ENCODE peak calls at places on chromosomes 5 and 9, in seven cellular contexts. M is activated B cell treated with CpG ODN at 0.5 μM for 24 hours; I is IMR-90; C is Calu3; E is mucosa of descending colon; F is nephron progenitor cell; Q is CD4-positive, alpha-beta T cell. D is an unnamed sample.

GRCh38 chr5:145847499-145848497 is 12.7 kb upstream of the PRELID2 start:
- DNase-seq in E (no peak), C (no peak), M (no peak), Q (no peak), I (peak; percentile 93), F (no peak), D (no peak)

GRCh38 chr9:1604942-1605560 is 410.1 kb upstream of the SMARCA2 start:
- DNase-seq in M (no peak), I (no peak), C (no peak), Q (no peak), E (peak; percentile 6), F (no peak), D (peak; percentile 27)

GRCh38 chr5:156824800-156825199 is 25.3 kb upstream of the PPP1R2B start:
- DNase-seq in E (peak; percentile 6), M (no peak), Q (no peak), F (no peak), C (peak; percentile 36), I (peak; percentile 58), D (peak; percentile 49)

GRCh38 chr5:172148381-172148780 is 39.6 kb downstream of the STK10 start:
- DNase-seq in I (no peak), F (no peak), Q (no peak), E (no peak), C (no peak), M (no peak), D (no peak)

GRCh38 chr5:145978171-145978570 is 41.8 kb downstream of the SH3RF2 start:
- DNase-seq in C (no peak), I (no peak), M (no peak), Q (no peak), E (peak; percentile 30), F (no peak), D (no peak)

GRCh38 chr9:123267481-123268239 is 726 bp downstream of the STRBP start:
- DNase-seq in C (no peak), M (peak; percentile 27), Q (no peak), I (no peak), F (peak; percentile 34), E (peak; percentile 41), D (peak; percentile 15)

GRCh38 chr9:34929506-34930102 is 28.5 kb upstream of the PHF24 start:
- DNase-seq in I (peak; percentile 5), Q (no peak), C (peak; percentile 28), F (peak; percentile 53), M (no peak), E (peak; percentile 38), D (no peak)

GRCh38 chr9:120532475-120532874 is 47.5 kb downstream of the CDK5RAP2 start:
- DNase-seq in Q (no peak), F (no peak), I (no peak), M (no peak), E (peak; percentile 25), C (peak; percentile 24), D (peak; percentile 51)

GRCh38 chr9:120857902-120858301 is 15.2 kb upstream of the PSMD5 start:
- DNase-seq in C (no peak), M (no peak), E (no peak), Q (no peak), I (no peak), F (no peak), D (no peak)

GRCh38 chr5:68504306-68504705 is 288.8 kb downstream of the PIK3R1 start:
- DNase-seq in I (no peak), E (no peak), F (no peak), C (no peak), M (no peak), Q (no peak), D (no peak)

GRCh38 chr5:16702964-16703363 is 86.2 kb upstream of the RETREG1 start:
- DNase-seq in Q (no peak), I (no peak), E (no peak), C (no peak), M (no peak), F (no peak), D (no peak)

GRCh38 chr5:173391031-173391430 is 62.8 kb upstream of the STC2 start:
- DNase-seq in Q (no peak), M (no peak), C (no peak), I (no peak), E (no peak), F (no peak), D (no peak)

GRCh38 chr9:113622600-113623400 is 159.3 kb downstream of the RGS3 start:
- DNase-seq in I (peak; percentile 89), F (no peak), C (peak; percentile 83), M (peak; percentile 57), Q (no peak), E (no peak), D (peak; percentile 71)

GRCh38 chr9:38641985-38642864 is 21.8 kb upstream of the ANKRD18A start:
- DNase-seq in I (peak; percentile 22), M (no peak), F (peak; percentile 26), Q (no peak), C (peak; percentile 13), E (peak; percentile 68), D (peak; percentile 50)

GRCh38 chr5:165397521-165397920 is 1892.1 kb downstream of the MAT2B start:
- DNase-seq in F (no peak), C (no peak), Q (no peak), I (no peak), M (no peak), E (no peak), D (no peak)

GRCh38 chr5:90386099-90386710 is 23.4 kb downstream of the CETN3 start:
- DNase-seq in I (peak; percentile 19), F (no peak), E (no peak), C (no peak), Q (no peak), M (no peak), D (peak; percentile 15)

GRCh38 chr5:177362871-177363507 is 5.3 kb downstream of the RGS14 start:
- DNase-seq in C (peak; percentile 69), Q (peak; percentile 61), I (no peak), F (peak; percentile 81), E (peak; percentile 87), M (peak; percentile 60), D (peak; percentile 69)

GRCh38 chr5:172175263-172175719 is 12.7 kb downstream of the STK10 start:
- DNase-seq in E (peak; percentile 66), C (no peak), I (no peak), M (peak; percentile 53), F (no peak), Q (peak; percentile 93), D (no peak)

GRCh38 chr5:160108124-160108523 is 11.1 kb downstream of the PWWP2A start:
- DNase-seq in C (no peak), M (no peak), E (no peak), F (no peak), Q (no peak), I (no peak), D (no peak)

GRCh38 chr9:128420651-128421473 is at the start of gene CERCAM:
- DNase-seq in C (peak; percentile 50), F (peak; percentile 81), M (peak; percentile 68), Q (peak; percentile 33), E (peak; percentile 61), I (peak; percentile 25), D (peak; percentile 66)
- TF ChIP-seq CTCF in C (no peak), F (no peak), M (no peak), Q (no peak), E (no peak), I (no peak), D (no peak)

DNA sequence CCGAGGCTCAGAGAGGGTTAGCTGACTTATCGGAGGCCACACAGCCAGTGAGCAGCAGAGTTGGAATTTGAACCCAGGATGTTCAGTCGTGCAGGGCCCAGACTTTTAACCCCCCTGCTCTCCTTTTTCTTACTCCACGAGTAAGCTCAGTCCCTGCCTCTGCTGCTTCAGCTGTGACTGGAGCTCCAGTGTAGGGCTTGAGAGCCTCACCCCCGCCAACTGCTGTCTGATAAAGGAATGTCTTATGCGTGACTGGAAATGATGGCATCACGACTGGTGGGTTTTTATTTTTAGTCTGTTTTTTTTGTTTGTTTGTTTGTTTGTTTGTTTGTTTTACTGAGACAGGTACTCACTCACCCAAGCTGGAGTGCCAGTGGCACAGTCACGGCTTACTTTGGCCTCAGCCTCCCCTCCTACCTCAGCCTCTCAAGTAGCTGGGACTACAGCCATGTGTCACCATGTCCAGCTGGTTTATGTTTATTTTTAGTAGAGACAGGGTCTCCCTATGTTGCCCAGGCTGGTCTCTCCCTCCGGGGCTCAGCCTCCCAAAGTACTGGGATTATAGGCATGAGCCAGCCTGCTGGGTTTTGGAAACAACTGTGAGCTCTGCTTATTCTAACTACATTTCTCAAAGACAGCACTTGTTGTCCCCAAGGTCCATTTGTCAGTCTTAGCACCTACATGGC is 52.5 kb upstream of the NCS1 start:
- DNase-seq in C (no peak), E (no peak), M (no peak), F (no peak), I (no peak), Q (no peak), D (no peak)
- TF ChIP-seq CTCF in C (no peak), E (no peak), M (no peak), F (no peak), I (no peak), Q (no peak), D (no peak)

DNA sequence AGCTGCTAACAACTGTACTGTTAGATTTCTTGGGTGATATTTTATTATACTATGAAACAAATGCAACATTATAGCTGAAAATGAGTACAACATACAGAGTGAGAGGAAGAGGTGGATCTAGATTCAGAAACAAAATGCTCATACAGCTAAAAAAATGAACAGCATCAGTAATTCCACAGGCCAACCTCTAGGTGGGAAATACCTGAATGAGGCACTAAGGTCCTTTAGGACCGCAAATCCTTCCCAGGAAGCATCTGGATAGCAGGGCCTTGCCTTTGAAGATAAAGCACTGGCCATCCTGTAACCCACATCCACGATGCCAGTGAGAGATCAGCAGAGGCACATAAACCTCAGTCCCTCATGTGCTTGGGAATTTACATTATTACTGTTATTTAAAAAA is 310.8 kb downstream of the YTHDC2 start:
- DNase-seq in M (no peak), E (no peak), C (no peak), I (no peak), Q (no peak), F (no peak), D (no peak)
- TF ChIP-seq CTCF in M (no peak), E (no peak), C (no peak), I (no peak), Q (no peak), F (no peak), D (no peak)

GRCh38 chr9:89319015-89319905 is 960 bp downstream of the SECISBP2 start:
- DNase-seq in I (no peak), M (no peak), C (no peak), E (peak; percentile 14), F (no peak), Q (no peak), D (no peak)
- TF ChIP-seq CTCF in I (no peak), M (no peak), C (peak; percentile 1), E (no peak), F (peak; percentile 77), Q (peak; percentile 77), D (no peak)

DNA sequence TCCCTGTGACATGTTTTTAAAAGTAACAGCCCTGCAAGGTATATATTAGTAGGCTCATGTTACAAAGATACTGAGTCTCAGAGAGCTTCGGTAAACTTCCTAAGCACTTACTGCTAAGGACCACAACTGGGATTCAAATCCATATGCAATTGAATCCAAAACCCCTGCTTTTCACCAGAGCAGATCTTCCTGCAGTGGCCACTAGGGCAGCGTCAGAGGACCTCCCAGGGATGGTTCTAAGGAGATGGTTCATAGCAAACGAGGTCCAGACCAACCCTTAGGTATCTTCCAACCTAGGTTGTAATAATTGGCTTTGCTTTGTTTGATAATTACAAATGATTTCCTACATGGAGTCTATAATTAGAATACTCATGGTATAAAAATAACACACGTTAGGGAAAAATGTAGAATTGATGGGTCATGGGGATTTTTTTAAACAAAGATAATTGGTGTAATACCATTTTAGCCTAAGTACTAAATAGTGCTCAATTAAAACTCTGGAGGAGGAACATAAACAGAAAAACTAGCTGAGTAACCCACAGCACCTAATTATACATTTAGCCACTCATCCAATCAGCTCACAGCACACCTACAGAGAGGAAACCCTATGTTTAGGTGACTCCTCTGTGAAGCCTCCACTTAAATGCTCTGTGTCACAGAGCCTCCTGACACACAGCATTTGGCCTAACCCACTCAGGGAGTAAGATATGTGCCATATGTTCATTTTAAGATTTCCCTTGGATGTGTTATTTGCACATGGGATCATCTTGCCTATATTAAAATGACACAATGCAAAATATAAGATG is 10.0 kb upstream of the CAST start:
- DNase-seq in I (no peak), M (no peak), Q (no peak), F (no peak), E (no peak), C (peak; percentile 55), D (no peak)
- TF ChIP-seq CTCF in I (peak; percentile 31), M (no peak), Q (peak; percentile 23), F (peak; percentile 22), E (no peak), C (peak; percentile 50), D (peak; percentile 14)